ENCODE peak calls at places on chromosomes 12 and 14, in nine cellular contexts. J, K, D, R, A, C, H, S and M are unnamed samples.

GRCh38 chr14:100866666-100867630 is 36.6 kb downstream of the RTL1 start:
- DNase-seq in S (no peak), K (peak), H (no peak), J (no peak), A (no peak), C (no peak), D (no peak), R (no peak), M (no peak)

GRCh38 chr12:53973093-53974042 is at the start of gene HOXC11:
- DNase-seq in R (peak), S (no peak), C (no peak), D (no peak), H (no peak), J (no peak), K (no peak), A (no peak), M (no peak)

GRCh38 chr12:18677189-18677588 is 60.6 kb downstream of the PLCZ1 start:
- DNase-seq in S (no peak), C (no peak), H (no peak), J (no peak), D (no peak), A (no peak), R (no peak), K (no peak), M (no peak)

GRCh38 chr14:55572578-55572977 is 7.4 kb upstream of the KTN1 start:
- DNase-seq in K (no peak), H (no peak), D (peak), A (no peak), R (no peak), C (peak), J (peak), S (no peak), M (no peak)

GRCh38 chr14:104897286-104898194 is 27.1 kb upstream of the PLD4 start:
- DNase-seq in R (no peak), A (peak), C (no peak), H (no peak), D (peak), S (no peak), J (no peak), K (peak), M (no peak)

GRCh38 chr12:63151061-63151897 is at the start of gene AVPR1A:
- DNase-seq in K (no peak), D (peak), A (no peak), S (peak), J (no peak), H (no peak), C (no peak), R (peak), M (no peak)

GRCh38 chr14:100147691-100148464 is 11.6 kb downstream of the DEGS2 start:
- DNase-seq in R (no peak), K (no peak), D (no peak), J (no peak), A (no peak), H (no peak), S (no peak), C (no peak), M (no peak)

GRCh38 chr14:69046468-69046867 is 67.4 kb upstream of the ACTN1 start:
- DNase-seq in C (no peak), A (peak), D (no peak), H (peak), K (no peak), J (peak), S (no peak), R (no peak), M (no peak)

GRCh38 chr14:20421267-20421666 is 8.0 kb upstream of the TEP1 start:
- DNase-seq in D (no peak), A (no peak), H (no peak), R (no peak), J (no peak), C (no peak), K (no peak), S (no peak), M (no peak)

GRCh38 chr14:78785265-78785664 is 615.1 kb downstream of the NRXN3 start:
- DNase-seq in K (no peak), S (no peak), D (no peak), J (no peak), R (no peak), C (no peak), H (peak), A (no peak), M (no peak)

GRCh38 chr12:46452776-46453175 is 80.2 kb upstream of the SLC38A2 start:
- DNase-seq in A (no peak), R (no peak), C (no peak), K (no peak), J (no peak), D (no peak), H (no peak), S (no peak), M (no peak)

GRCh38 chr14:82070040-82070439 is 536.4 kb upstream of the SEL1L start:
- DNase-seq in S (no peak), H (no peak), J (no peak), D (no peak), R (no peak), K (no peak), C (no peak), A (no peak), M (no peak)

GRCh38 chr12:15602051-15602672 is 187.0 kb downstream of the EPS8 start:
- DNase-seq in R (no peak), S (no peak), H (no peak), K (no peak), J (no peak), A (no peak), D (no peak), C (peak), M (no peak)

GRCh38 chr14:96098309-96098998 is 59.3 kb downstream of the C14orf132 start:
- DNase-seq in H (no peak), J (peak), D (peak), A (no peak), K (peak), S (peak), C (peak), R (peak), M (no peak)

GRCh38 chr12:95205685-95206084 is 11.6 kb downstream of the FGD6 start:
- DNase-seq in J (no peak), C (no peak), S (no peak), D (no peak), A (peak), K (no peak), H (no peak), R (peak), M (no peak)

GRCh38 chr12:113823816-113824215 is 142.3 kb downstream of the RBM19 start:
- DNase-seq in S (no peak), C (no peak), A (no peak), H (no peak), J (no peak), R (no peak), D (no peak), K (no peak), M (no peak)

GRCh38 chr12:27549231-27549800 is 25.3 kb downstream of the PPFIBP1 start:
- DNase-seq in D (no peak), C (peak), K (no peak), J (no peak), A (no peak), S (no peak), R (peak), H (no peak), M (no peak)

GRCh38 chr12:93137656-93138612 is 208.8 kb upstream of the EEA1 start:
- DNase-seq in R (peak), H (no peak), J (no peak), A (no peak), D (no peak), S (no peak), K (no peak), C (no peak), M (no peak)

GRCh38 chr14:51792819-51793218 is 67.6 kb upstream of the GNG2 start:
- DNase-seq in C (no peak), R (no peak), A (no peak), D (no peak), K (no peak), H (no peak), S (no peak), J (no peak), M (no peak)

GRCh38 chr14:91352696-91353692 is 64.6 kb downstream of the CCDC88C start:
- DNase-seq in J (no peak), C (no peak), A (no peak), S (no peak), R (no peak), D (no peak), H (no peak), K (no peak), M (no peak)

GRCh38 chr12:93785262-93786010 is 108.3 kb downstream of the CRADD start:
- DNase-seq in S (no peak), C (peak), D (no peak), H (peak), K (no peak), J (no peak), R (peak), A (peak), M (peak)

GRCh38 chr14:89540830-89541470 is 123.9 kb upstream of the FOXN3 start:
- DNase-seq in C (no peak), J (no peak), S (no peak), D (no peak), R (peak), H (no peak), A (no peak), K (no peak), M (no peak)

GRCh38 chr12:15855646-15856045 is 26.5 kb upstream of the STRAP start:
- DNase-seq in D (no peak), S (no peak), A (no peak), R (no peak), J (no peak), C (no peak), H (no peak), K (no peak), M (no peak)

GRCh38 chr14:103512701-103513611 is 9.7 kb downstream of the CKB start:
- DNase-seq in S (no peak), R (no peak), C (no peak), A (no peak), D (no peak), J (peak), H (peak), K (peak), M (no peak)

GRCh38 chr12:74581439-74581838 is 43.8 kb downstream of the ATXN7L3B start:
- DNase-seq in S (no peak), R (no peak), J (no peak), C (no peak), D (no peak), A (no peak), H (no peak), K (no peak), M (no peak)

GRCh38 chr14:87989613-87990299 is 3.2 kb downstream of the GALC start:
- DNase-seq in S (no peak), H (no peak), D (no peak), A (no peak), C (no peak), R (no peak), J (no peak), K (no peak), M (no peak)

GRCh38 chr12:57619434-57620244 is 8.4 kb downstream of the ARHGEF25 start:
- DNase-seq in C (no peak), K (no peak), A (no peak), J (peak), R (no peak), D (no peak), H (no peak), S (peak), M (no peak)

GRCh38 chr14:71086571-71086970 is 179.3 kb downstream of the PCNX1 start:
- DNase-seq in A (no peak), S (no peak), H (no peak), J (no peak), C (no peak), D (no peak), K (no peak), R (no peak), M (no peak)

GRCh38 chr12:6361834-6362233 is 13.5 kb downstream of the SCNN1A start:
- DNase-seq in R (peak), C (no peak), A (no peak), S (no peak), D (no peak), H (peak), J (peak), K (no peak), M (no peak)

GRCh38 chr14:93343797-93344196 is 3.2 kb upstream of the COX8C start:
- DNase-seq in D (no peak), K (no peak), A (no peak), J (no peak), S (no peak), H (no peak), C (no peak), R (no peak), M (no peak)

GRCh38 chr12:95323204-95323603 is 105.6 kb downstream of the VEZT start:
- DNase-seq in K (no peak), H (no peak), D (no peak), S (no peak), C (peak), J (no peak), R (no peak), A (no peak), M (no peak)

GRCh38 chr12:10669533-10669932 is 4.3 kb downstream of the STYK1 start:
- DNase-seq in R (no peak), J (no peak), D (no peak), K (no peak), A (no peak), S (no peak), H (no peak), C (no peak), M (no peak)

GRCh38 chr12:10668526-10668925 is 5.3 kb downstream of the STYK1 start:
- DNase-seq in R (no peak), D (no peak), A (no peak), J (no peak), C (no peak), H (peak), K (no peak), S (no peak), M (no peak)

GRCh38 chr12:10672231-10672868 is 1.5 kb downstream of the STYK1 start:
- DNase-seq in K (no peak), C (no peak), S (no peak), J (peak), D (no peak), H (peak), A (no peak), R (no peak), M (no peak)

GRCh38 chr12:10673660-10674384 is at the start of gene STYK1:
- DNase-seq in K (peak), J (peak), H (peak), R (peak), S (peak), D (peak), C (peak), A (no peak), M (no peak)
- H3K4me3 ChIP-seq in K (peak), J (peak), H (peak), R (peak), S (peak), D (peak), C (peak), A (peak), M (peak)

GRCh38 chr14:74935340-74935640 is 12.2 kb upstream of the RPS6KL1 start:
- DNase-seq in H (no peak), C (no peak), D (no peak), J (no peak), S (no peak), K (no peak), R (no peak), A (no peak), M (no peak)

GRCh38 chr14:74938873-74939495 is 15.9 kb upstream of the RPS6KL1 start:
- DNase-seq in D (no peak), J (no peak), C (no peak), A (no peak), S (no peak), R (no peak), H (no peak), K (no peak), M (no peak)

GRCh38 chr14:74936151-74936550 is 13.1 kb upstream of the RPS6KL1 start:
- DNase-seq in H (no peak), K (no peak), D (no peak), R (no peak), C (no peak), A (no peak), J (no peak), S (no peak), M (no peak)

GRCh38 chr14:74934476-74935339 is 11.6 kb upstream of the RPS6KL1 start:
- DNase-seq in R (no peak), A (no peak), D (no peak), K (no peak), S (no peak), H (no peak), J (no peak), C (no peak), M (no peak)

GRCh38 chr14:74937171-74937570 is 14.1 kb upstream of the RPS6KL1 start:
- DNase-seq in H (no peak), K (no peak), A (no peak), S (no peak), J (no peak), D (no peak), R (no peak), C (no peak), M (no peak)
- TF ChIP-seq EP300 in H (no peak), K (no peak), A (no peak), S (no peak), J (no peak), D (no peak), R (no peak), C (no peak), M (no peak)

DNA sequence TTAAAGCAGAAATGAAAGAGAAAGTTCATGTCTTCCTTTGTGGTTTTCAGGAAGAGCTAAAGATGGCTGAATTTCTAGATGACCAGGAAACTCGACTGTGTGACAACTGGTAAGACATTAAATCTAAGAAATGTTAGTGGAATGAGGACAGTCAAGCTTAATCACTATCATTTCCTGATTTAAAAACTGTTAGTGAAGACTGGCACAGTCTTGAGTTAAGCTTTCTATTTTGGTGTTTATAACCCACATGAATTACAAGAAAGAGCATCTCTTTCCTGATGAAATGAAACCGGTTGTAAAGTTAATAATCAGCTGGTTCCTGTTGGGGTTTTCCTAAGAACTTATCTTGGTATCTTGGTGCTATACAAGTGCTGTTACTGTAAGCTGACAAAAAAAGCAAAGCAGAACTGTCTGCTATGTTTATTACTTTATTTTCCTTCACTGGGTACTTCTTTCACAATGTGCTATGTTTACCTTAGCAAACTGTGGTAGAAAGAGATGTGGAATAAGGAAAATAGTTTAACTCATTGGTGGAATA is 5.2 kb downstream of the TRAFD1 start:
- DNase-seq in A (no peak), C (no peak), R (no peak), D (no peak), H (no peak), S (no peak), K (no peak), J (no peak), M (no peak)
- H3K4me3 ChIP-seq in A (no peak), C (no peak), R (peak), D (no peak), H (no peak), S (no peak), K (peak), J (peak), M (no peak)

DNA sequence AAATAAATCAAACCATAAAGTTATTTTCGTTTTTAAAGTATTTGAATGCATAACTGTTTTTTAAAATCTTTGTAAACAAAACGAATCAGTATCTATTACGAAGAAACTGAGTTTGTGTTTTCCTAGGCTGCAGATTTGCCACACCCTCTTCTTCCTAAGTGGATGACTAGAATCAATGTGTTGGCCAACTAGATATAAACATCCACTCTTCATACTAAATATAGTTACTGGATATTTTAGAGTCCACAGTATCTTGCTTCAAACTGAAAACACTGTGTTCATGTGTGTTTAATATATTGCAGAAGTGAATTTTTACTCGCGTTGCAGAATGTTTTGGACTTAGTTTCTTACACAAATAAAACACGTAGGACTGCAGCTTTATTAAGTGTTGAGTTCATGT is 63.2 kb downstream of the KLHL28 start:
- DNase-seq in H (no peak), A (no peak), D (no peak), K (no peak), S (no peak), C (no peak), R (no peak), J (no peak), M (no peak)
- TF ChIP-seq EP300 in H (no peak), A (no peak), D (no peak), K (no peak), S (no peak), C (no peak), R (no peak), J (no peak), M (no peak)

GRCh38 chr12:24036438-24037204 is 87.2 kb upstream of the SOX5 start:
- DNase-seq in S (no peak), H (no peak), C (no peak), K (no peak), D (no peak), J (no peak), A (no peak), R (no peak), M (no peak)

GRCh38 chr12:24038211-24038997 is 88.9 kb upstream of the SOX5 start:
- DNase-seq in C (peak), J (no peak), R (no peak), A (no peak), H (no peak), S (no peak), D (no peak), K (no peak), M (no peak)

GRCh38 chr12:24039113-24039525 is 89.6 kb upstream of the SOX5 start:
- DNase-seq in R (peak), C (peak), S (no peak), H (no peak), A (no peak), D (no peak), K (no peak), J (no peak), M (no peak)

GRCh38 chr12:24034894-24035293 is 85.4 kb upstream of the SOX5 start:
- DNase-seq in C (no peak), D (no peak), A (no peak), J (no peak), R (no peak), H (no peak), K (no peak), S (no peak), M (no peak)

GRCh38 chr12:24034160-24034559 is 84.7 kb upstream of the SOX5 start:
- DNase-seq in S (no peak), A (no peak), K (no peak), D (peak), R (no peak), C (no peak), H (no peak), J (no peak), M (no peak)
- H3K4me3 ChIP-seq in S (no peak), A (no peak), K (no peak), D (no peak), R (no peak), C (peak), H (no peak), J (no peak), M (no peak)

GRCh38 chr12:69163681-69164362 is 75.5 kb upstream of the CPSF6 start:
- DNase-seq in A (no peak), R (no peak), K (no peak), C (no peak), H (no peak), S (no peak), D (no peak), J (no peak), M (no peak)

GRCh38 chr12:69171881-69172280 is 67.5 kb upstream of the CPSF6 start:
- DNase-seq in C (no peak), R (no peak), K (no peak), S (no peak), A (no peak), D (no peak), J (no peak), H (no peak), M (no peak)

GRCh38 chr12:69168828-69169227 is 70.5 kb upstream of the CPSF6 start:
- DNase-seq in D (no peak), S (no peak), C (no peak), R (no peak), A (no peak), K (no peak), H (no peak), J (no peak), M (no peak)

GRCh38 chr12:69170293-69170692 is 69.1 kb upstream of the CPSF6 start:
- DNase-seq in C (no peak), S (no peak), A (no peak), J (no peak), R (no peak), H (no peak), D (no peak), K (no peak), M (no peak)

DNA sequence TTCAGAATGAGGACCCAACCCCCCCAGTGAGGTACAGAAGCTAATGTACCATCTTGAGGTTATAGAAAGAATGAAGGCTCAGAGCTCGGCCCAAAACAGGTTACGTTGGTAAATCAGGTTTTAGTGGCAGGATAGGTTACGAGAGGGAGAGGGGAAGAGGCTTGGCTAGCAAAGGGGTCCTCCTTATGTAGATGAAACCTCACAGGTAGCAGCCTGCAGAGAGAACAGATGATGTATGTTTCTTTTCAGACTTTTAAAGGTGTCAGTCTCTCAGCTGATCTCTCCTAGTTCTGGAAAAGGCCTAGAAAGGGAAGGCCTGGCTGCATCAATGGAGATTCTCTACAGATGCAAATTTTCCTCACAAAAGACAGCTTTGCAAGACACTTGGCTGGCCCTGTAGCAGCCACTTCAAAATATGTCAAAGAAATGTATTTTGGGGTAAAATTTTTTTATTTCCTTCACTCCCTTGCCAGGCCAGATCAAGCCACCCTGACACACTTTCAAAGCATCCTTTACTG is 71.7 kb upstream of the CPSF6 start:
- DNase-seq in J (no peak), K (no peak), H (no peak), A (no peak), D (no peak), C (no peak), S (no peak), R (no peak), M (no peak)
- TF ChIP-seq EP300 in J (no peak), K (no peak), H (no peak), A (no peak), D (no peak), C (no peak), S (no peak), R (no peak), M (no peak)